ENCODE peak calls at places on chromosome 10, in four cellular contexts. One of them, this sample, is unnamed.

GRCh38 chr10:69093933-69094332 is 6.0 kb downstream of the SRGN start:
- DNase-seq in NCI-H1105 treated with DMSO at 0.1 percent for 48 hours: no peak
- DNase-seq in stimulated activated CD8-positive, alpha-beta memory T cell treated with anti-CD3 and anti-CD28 coated beads, Interleukin-4, amount 100 ng/mL, for 48 hours: no peak
- DNase-seq in NCI-H2107: no peak
- DNase-seq in this sample: peak; percentile 25

GRCh38 chr10:77004917-77005564 is 632.6 kb downstream of the KCNMA1 start:
- DNase-seq in NCI-H1105 treated with DMSO at 0.1 percent for 48 hours: peak; percentile 26
- DNase-seq in NCI-H2107: peak; percentile 35
- DNase-seq in stimulated activated CD8-positive, alpha-beta memory T cell treated with anti-CD3 and anti-CD28 coated beads, Interleukin-4, amount 100 ng/mL, for 48 hours: no peak
- DNase-seq in this sample: peak; percentile 45

GRCh38 chr10:110842305-110842952 is 29.3 kb upstream of the PDCD4 start:
- DNase-seq in NCI-H1105 treated with DMSO at 0.1 percent for 48 hours: no peak
- DNase-seq in stimulated activated CD8-positive, alpha-beta memory T cell treated with anti-CD3 and anti-CD28 coated beads, Interleukin-4, amount 100 ng/mL, for 48 hours: no peak
- DNase-seq in NCI-H2107: no peak
- DNase-seq in this sample: no peak

GRCh38 chr10:46234431-46235060 is 52.3 kb upstream of the ANTXRL start:
- DNase-seq in NCI-H1105 treated with DMSO at 0.1 percent for 48 hours: no peak
- DNase-seq in stimulated activated CD8-positive, alpha-beta memory T cell treated with anti-CD3 and anti-CD28 coated beads, Interleukin-4, amount 100 ng/mL, for 48 hours: peak; percentile 17
- DNase-seq in NCI-H2107: no peak
- DNase-seq in this sample: no peak

GRCh38 chr10:77877461-77878344 is 48.9 kb downstream of the DLG5 start:
- DNase-seq in NCI-H1105 treated with DMSO at 0.1 percent for 48 hours: no peak
- DNase-seq in stimulated activated CD8-positive, alpha-beta memory T cell treated with anti-CD3 and anti-CD28 coated beads, Interleukin-4, amount 100 ng/mL, for 48 hours: peak; percentile 42
- DNase-seq in NCI-H2107: no peak
- DNase-seq in this sample: no peak

GRCh38 chr10:132538031-132538789 is 623 bp downstream of the INPP5A start:
- DNase-seq in stimulated activated CD8-positive, alpha-beta memory T cell treated with anti-CD3 and anti-CD28 coated beads, Interleukin-4, amount 100 ng/mL, for 48 hours: no peak
- DNase-seq in NCI-H1105 treated with DMSO at 0.1 percent for 48 hours: no peak
- DNase-seq in NCI-H2107: no peak
- DNase-seq in this sample: no peak

GRCh38 chr10:75764974-75765551 is 333.6 kb downstream of the LRMDA start:
- DNase-seq in NCI-H2107: no peak
- DNase-seq in NCI-H1105 treated with DMSO at 0.1 percent for 48 hours: no peak
- DNase-seq in stimulated activated CD8-positive, alpha-beta memory T cell treated with anti-CD3 and anti-CD28 coated beads, Interleukin-4, amount 100 ng/mL, for 48 hours: no peak
- DNase-seq in this sample: no peak

GRCh38 chr10:28991326-28991725 is 297.5 kb upstream of the LYZL1 start:
- DNase-seq in NCI-H1105 treated with DMSO at 0.1 percent for 48 hours: no peak
- DNase-seq in stimulated activated CD8-positive, alpha-beta memory T cell treated with anti-CD3 and anti-CD28 coated beads, Interleukin-4, amount 100 ng/mL, for 48 hours: no peak
- DNase-seq in NCI-H2107: no peak
- DNase-seq in this sample: peak; percentile 44

GRCh38 chr10:106705576-106706526 is 458.7 kb downstream of the SORCS1 start:
- DNase-seq in stimulated activated CD8-positive, alpha-beta memory T cell treated with anti-CD3 and anti-CD28 coated beads, Interleukin-4, amount 100 ng/mL, for 48 hours: peak; percentile 49
- DNase-seq in NCI-H2107: peak; percentile 5
- DNase-seq in NCI-H1105 treated with DMSO at 0.1 percent for 48 hours: peak; percentile 11
- DNase-seq in this sample: peak; percentile 25

GRCh38 chr10:124993728-124994451 is 52.0 kb downstream of the ZRANB1 start:
- DNase-seq in NCI-H2107: no peak
- DNase-seq in stimulated activated CD8-positive, alpha-beta memory T cell treated with anti-CD3 and anti-CD28 coated beads, Interleukin-4, amount 100 ng/mL, for 48 hours: peak; percentile 16
- DNase-seq in NCI-H1105 treated with DMSO at 0.1 percent for 48 hours: no peak
- DNase-seq in this sample: no peak

GRCh38 chr10:24363070-24363469 is 154.1 kb downstream of the KIAA1217 start:
- DNase-seq in stimulated activated CD8-positive, alpha-beta memory T cell treated with anti-CD3 and anti-CD28 coated beads, Interleukin-4, amount 100 ng/mL, for 48 hours: no peak
- DNase-seq in NCI-H2107: no peak
- DNase-seq in NCI-H1105 treated with DMSO at 0.1 percent for 48 hours: no peak
- DNase-seq in this sample: no peak

GRCh38 chr10:93199221-93199681 is 125.6 kb downstream of the CYP26A1 start:
- DNase-seq in NCI-H1105 treated with DMSO at 0.1 percent for 48 hours: no peak
- DNase-seq in stimulated activated CD8-positive, alpha-beta memory T cell treated with anti-CD3 and anti-CD28 coated beads, Interleukin-4, amount 100 ng/mL, for 48 hours: no peak
- DNase-seq in NCI-H2107: no peak
- DNase-seq in this sample: peak; percentile 78

GRCh38 chr10:63415635-63416244 is 50.0 kb downstream of the JMJD1C start:
- DNase-seq in stimulated activated CD8-positive, alpha-beta memory T cell treated with anti-CD3 and anti-CD28 coated beads, Interleukin-4, amount 100 ng/mL, for 48 hours: no peak
- DNase-seq in NCI-H2107: no peak
- DNase-seq in NCI-H1105 treated with DMSO at 0.1 percent for 48 hours: no peak
- DNase-seq in this sample: no peak

GRCh38 chr10:75408512-75408881 is 6.9 kb upstream of the ZNF503 start:
- DNase-seq in NCI-H2107: no peak
- DNase-seq in stimulated activated CD8-positive, alpha-beta memory T cell treated with anti-CD3 and anti-CD28 coated beads, Interleukin-4, amount 100 ng/mL, for 48 hours: no peak
- DNase-seq in NCI-H1105 treated with DMSO at 0.1 percent for 48 hours: no peak
- DNase-seq in this sample: no peak

GRCh38 chr10:34148258-34148657 is 666.8 kb downstream of the PARD3 start:
- DNase-seq in stimulated activated CD8-positive, alpha-beta memory T cell treated with anti-CD3 and anti-CD28 coated beads, Interleukin-4, amount 100 ng/mL, for 48 hours: no peak
- DNase-seq in NCI-H1105 treated with DMSO at 0.1 percent for 48 hours: no peak
- DNase-seq in NCI-H2107: no peak
- DNase-seq in this sample: no peak

GRCh38 chr10:13787015-13787421 is 200.3 kb downstream of the PRPF18 start:
- DNase-seq in NCI-H2107: no peak
- DNase-seq in NCI-H1105 treated with DMSO at 0.1 percent for 48 hours: no peak
- DNase-seq in stimulated activated CD8-positive, alpha-beta memory T cell treated with anti-CD3 and anti-CD28 coated beads, Interleukin-4, amount 100 ng/mL, for 48 hours: peak; percentile 75
- DNase-seq in this sample: peak; percentile 96

GRCh38 chr10:122141821-122142651 is 129.1 kb upstream of the BTBD16 start:
- DNase-seq in NCI-H1105 treated with DMSO at 0.1 percent for 48 hours: no peak
- DNase-seq in NCI-H2107: no peak
- DNase-seq in stimulated activated CD8-positive, alpha-beta memory T cell treated with anti-CD3 and anti-CD28 coated beads, Interleukin-4, amount 100 ng/mL, for 48 hours: no peak
- DNase-seq in this sample: no peak

GRCh38 chr10:50552771-50553535 is 70.8 kb downstream of the SGMS1 start:
- DNase-seq in NCI-H2107: no peak
- DNase-seq in stimulated activated CD8-positive, alpha-beta memory T cell treated with anti-CD3 and anti-CD28 coated beads, Interleukin-4, amount 100 ng/mL, for 48 hours: no peak
- DNase-seq in NCI-H1105 treated with DMSO at 0.1 percent for 48 hours: no peak
- DNase-seq in this sample: no peak

This sample was measured in RCC 7860.